ENCODE peak calls at places on chromosomes 7 and 10, in nine cellular contexts. One of them, this sample, is unnamed.

GRCh38 chr10:73920084-73920483 is 9.2 kb downstream of the PLAU start:
- DNase-seq in NCI-H1105: no peak
- DNase-seq in upper lobe of right lung: no peak
- DNase-seq in non-pigmented ciliary epithelial cell: no peak
- DNase-seq in adipocyte: peak
- DNase-seq in H7: peak
- DNase-seq in fibroblast of mammary gland: peak
- DNase-seq in stimulated activated CD8-positive, alpha-beta memory T cell treated with anti-CD3 and anti-CD28 coated beads, Interleukin-4, amount 100 ng/mL, for 24 hours: no peak
- DNase-seq in amniotic stem cell: no peak
- DNase-seq in this sample: no peak

GRCh38 chr7:105084581-105084980 is 70.6 kb downstream of the KMT2E start:
- DNase-seq in NCI-H1105: no peak
- DNase-seq in upper lobe of right lung: no peak
- DNase-seq in non-pigmented ciliary epithelial cell: no peak
- DNase-seq in adipocyte: no peak
- DNase-seq in H7: no peak
- DNase-seq in fibroblast of mammary gland: no peak
- DNase-seq in stimulated activated CD8-positive, alpha-beta memory T cell treated with anti-CD3 and anti-CD28 coated beads, Interleukin-4, amount 100 ng/mL, for 24 hours: no peak
- DNase-seq in amniotic stem cell: no peak
- DNase-seq in this sample: no peak

GRCh38 chr7:69349291-69349690 is 249.0 kb upstream of the AUTS2 start:
- DNase-seq in NCI-H1105: peak
- DNase-seq in upper lobe of right lung: no peak
- DNase-seq in non-pigmented ciliary epithelial cell: no peak
- DNase-seq in adipocyte: no peak
- DNase-seq in H7: no peak
- DNase-seq in fibroblast of mammary gland: no peak
- DNase-seq in stimulated activated CD8-positive, alpha-beta memory T cell treated with anti-CD3 and anti-CD28 coated beads, Interleukin-4, amount 100 ng/mL, for 24 hours: no peak
- DNase-seq in amniotic stem cell: no peak
- DNase-seq in this sample: no peak

GRCh38 chr7:78020131-78020873 is 221.7 kb downstream of the PHTF2 start:
- DNase-seq in NCI-H1105: peak
- DNase-seq in upper lobe of right lung: no peak
- DNase-seq in non-pigmented ciliary epithelial cell: peak
- DNase-seq in adipocyte: peak
- DNase-seq in H7: peak
- DNase-seq in fibroblast of mammary gland: peak
- DNase-seq in stimulated activated CD8-positive, alpha-beta memory T cell treated with anti-CD3 and anti-CD28 coated beads, Interleukin-4, amount 100 ng/mL, for 24 hours: no peak
- DNase-seq in amniotic stem cell: peak
- DNase-seq in this sample: peak

GRCh38 chr10:110820321-110820814 is 51.4 kb upstream of the PDCD4 start:
- DNase-seq in NCI-H1105: no peak
- DNase-seq in upper lobe of right lung: no peak
- DNase-seq in non-pigmented ciliary epithelial cell: no peak
- DNase-seq in adipocyte: peak
- DNase-seq in H7: no peak
- DNase-seq in fibroblast of mammary gland: no peak
- DNase-seq in stimulated activated CD8-positive, alpha-beta memory T cell treated with anti-CD3 and anti-CD28 coated beads, Interleukin-4, amount 100 ng/mL, for 24 hours: no peak
- DNase-seq in amniotic stem cell: no peak
- DNase-seq in this sample: no peak

GRCh38 chr7:22858640-22859561 is 36.3 kb upstream of the TOMM7 start:
- DNase-seq in NCI-H1105: no peak
- DNase-seq in upper lobe of right lung: no peak
- DNase-seq in non-pigmented ciliary epithelial cell: peak
- DNase-seq in adipocyte: peak
- DNase-seq in H7: no peak
- DNase-seq in fibroblast of mammary gland: peak
- DNase-seq in stimulated activated CD8-positive, alpha-beta memory T cell treated with anti-CD3 and anti-CD28 coated beads, Interleukin-4, amount 100 ng/mL, for 24 hours: no peak
- DNase-seq in amniotic stem cell: peak
- DNase-seq in this sample: no peak

GRCh38 chr7:106022193-106022821 is 59.2 kb downstream of the CDHR3 start:
- DNase-seq in NCI-H1105: no peak
- DNase-seq in upper lobe of right lung: no peak
- DNase-seq in non-pigmented ciliary epithelial cell: no peak
- DNase-seq in adipocyte: no peak
- DNase-seq in H7: no peak
- DNase-seq in fibroblast of mammary gland: no peak
- DNase-seq in stimulated activated CD8-positive, alpha-beta memory T cell treated with anti-CD3 and anti-CD28 coated beads, Interleukin-4, amount 100 ng/mL, for 24 hours: peak
- DNase-seq in amniotic stem cell: no peak
- DNase-seq in this sample: no peak

GRCh38 chr7:154584352-154585252 is 418.3 kb downstream of the PAXIP1 start:
- DNase-seq in NCI-H1105: no peak
- DNase-seq in upper lobe of right lung: no peak
- DNase-seq in non-pigmented ciliary epithelial cell: no peak
- DNase-seq in adipocyte: no peak
- DNase-seq in H7: no peak
- DNase-seq in fibroblast of mammary gland: no peak
- DNase-seq in stimulated activated CD8-positive, alpha-beta memory T cell treated with anti-CD3 and anti-CD28 coated beads, Interleukin-4, amount 100 ng/mL, for 24 hours: no peak
- DNase-seq in amniotic stem cell: no peak
- DNase-seq in this sample: peak